ENCODE peak calls at places on chromosomes 1 and 21, in eight cellular contexts. N is CD8-positive, alpha-beta T cell; Q is RWPE1; I is CD8-positive, alpha-beta memory T cell; H is SK-N-MC; V is CD4-positive, alpha-beta memory T cell; O is foreskin keratinocyte; D is effector memory CD4-positive, alpha-beta T cell. Y is an unnamed sample.

GRCh38 chr1:168755800-168756418 is 26.9 kb upstream of the DPT start:
- DNase-seq in N (no peak), Q (no peak), I (no peak), H (no peak), V (no peak), O (no peak), D (no peak), Y (no peak)

GRCh38 chr1:158025576-158026230 is 32.3 kb downstream of the KIRREL1 start:
- DNase-seq in N (no peak), Q (no peak), I (no peak), H (no peak), V (no peak), O (no peak), D (no peak), Y (no peak)

GRCh38 chr21:45472445-45473365 is 67.7 kb downstream of the COL18A1 start:
- DNase-seq in N (no peak), Q (no peak), I (no peak), H (no peak), V (no peak), O (no peak), D (no peak), Y (no peak)

GRCh38 chr1:70112838-70113237 is 92.5 kb downstream of the LRRC40 start:
- DNase-seq in N (no peak), Q (no peak), I (no peak), H (no peak), V (no peak), O (no peak), D (no peak), Y (no peak)

GRCh38 chr1:218711884-218712674 is 366.9 kb downstream of the TGFB2 start:
- DNase-seq in N (no peak), Q (peak; percentile 69), I (no peak), H (no peak), V (no peak), O (peak; percentile 69), D (no peak), Y (no peak)

GRCh38 chr1:55244476-55245109 is 29.4 kb upstream of the USP24 start:
- DNase-seq in N (no peak), Q (no peak), I (no peak), H (no peak), V (no peak), O (peak; percentile 10), D (no peak), Y (no peak)

GRCh38 chr1:156627313-156627880 is 8.2 kb downstream of the HAPLN2 start:
- DNase-seq in N (no peak), Q (no peak), I (no peak), H (no peak), V (peak; percentile 38), O (no peak), D (no peak), Y (peak; percentile 25)

GRCh38 chr21:17428484-17428869 is 84.4 kb upstream of the CXADR start:
- DNase-seq in N (no peak), Q (no peak), I (no peak), H (no peak), V (no peak), O (no peak), D (no peak), Y (no peak)

GRCh38 chr1:27601771-27602509 is 2.0 kb downstream of the AHDC1 start:
- DNase-seq in N (no peak), Q (peak; percentile 42), I (no peak), H (no peak), V (no peak), O (no peak), D (no peak), Y (peak; percentile 74)

GRCh38 chr1:23200885-23201284 is 16.4 kb downstream of the HTR1D start:
- DNase-seq in N (no peak), Q (no peak), I (no peak), H (no peak), V (no peak), O (no peak), D (no peak), Y (no peak)

GRCh38 chr1:226820935-226821718 is 49.3 kb upstream of the PSEN2 start:
- DNase-seq in N (no peak), Q (peak; percentile 79), I (no peak), H (no peak), V (no peak), O (peak; percentile 73), D (no peak), Y (no peak)
- H3K27ac ChIP-seq in N (no peak overlapping the region), Q (peak overlapping the region; percentile 68), I (no peak overlapping the region), H (no peak overlapping the region), V (no peak overlapping the region), O (peak overlapping the region; percentile 27), D (no peak overlapping the region), Y (peak overlapping the region; percentile 31)

GRCh38 chr1:160125761-160126160 is 10.2 kb downstream of the ATP1A2 start:
- DNase-seq in N (no peak), Q (no peak), I (no peak), H (no peak), V (no peak), O (no peak), D (no peak), Y (no peak)

GRCh38 chr1:160127381-160127780 is 11.8 kb downstream of the ATP1A2 start:
- DNase-seq in N (no peak), Q (no peak), I (no peak), H (no peak), V (no peak), O (no peak), D (no peak), Y (no peak)

GRCh38 chr1:160123726-160124125 is 8.2 kb downstream of the ATP1A2 start:
- DNase-seq in N (no peak), Q (no peak), I (no peak), H (no peak), V (no peak), O (no peak), D (no peak), Y (no peak)

GRCh38 chr1:160122978-160123495 is 7.5 kb downstream of the ATP1A2 start:
- DNase-seq in N (no peak), Q (no peak), I (no peak), H (no peak), V (no peak), O (no peak), D (no peak), Y (no peak)

DNA sequence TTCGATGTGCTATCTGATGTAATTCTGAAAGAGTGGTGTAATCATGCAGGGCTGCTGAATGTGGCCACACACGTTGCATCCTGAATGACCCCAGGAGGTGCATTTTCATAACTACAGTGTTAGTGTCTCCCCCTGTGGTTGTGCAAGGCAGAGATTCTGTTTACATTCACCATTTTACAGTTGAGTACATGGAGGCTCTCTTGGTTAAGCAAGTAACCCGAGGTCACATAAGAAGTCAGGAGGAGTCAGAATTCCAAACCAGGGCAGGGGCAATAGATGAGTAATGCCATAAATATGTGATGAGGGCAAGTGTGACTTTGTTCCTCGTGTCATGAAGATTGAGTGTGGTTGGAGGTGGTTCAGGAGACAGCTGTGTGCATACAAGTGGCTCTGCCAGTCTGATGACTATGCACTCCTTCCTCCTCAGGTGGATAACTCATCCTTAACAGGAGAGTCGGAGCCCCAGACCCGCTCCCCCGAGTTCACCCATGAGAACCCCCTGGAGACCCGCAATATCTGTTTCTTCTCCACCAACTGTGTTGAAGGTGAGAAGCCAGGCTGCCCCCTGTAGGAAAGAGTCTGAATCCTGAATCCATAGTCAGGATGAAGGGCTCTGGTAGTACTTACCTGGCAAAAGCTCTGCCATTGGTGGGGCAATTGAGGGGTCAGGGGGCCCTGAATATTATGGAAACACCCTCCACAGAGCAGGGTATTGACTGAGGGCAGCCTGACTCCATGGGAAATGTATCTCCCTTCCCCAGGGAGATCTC is 9.3 kb downstream of the ATP1A2 start:
- DNase-seq in N (no peak), Q (peak; percentile 91), I (no peak), H (no peak), V (no peak), O (peak; percentile 90), D (no peak), Y (no peak)
- H3K27ac ChIP-seq in N (no peak overlapping the region), Q (peak overlapping the region; percentile 31), I (no peak overlapping the region), H (no peak overlapping the region), V (no peak overlapping the region), O (no peak overlapping the region), D (no peak overlapping the region), Y (no peak overlapping the region)

GRCh38 chr1:107683198-107683657 is 281.8 kb downstream of the VAV3 start:
- DNase-seq in N (no peak), Q (peak; percentile 27), I (no peak), H (no peak), V (no peak), O (no peak), D (no peak), Y (no peak)
- H3K27ac ChIP-seq in N (no peak overlapping the region), Q (no peak overlapping the region), I (no peak overlapping the region), H (peak overlapping the region; percentile 79), V (no peak overlapping the region), O (peak overlapping the region; percentile 67), D (no peak overlapping the region), Y (no peak overlapping the region)

GRCh38 chr1:230798187-230798484 is 50.9 kb downstream of the CAPN9 start:
- DNase-seq in N (no peak), Q (no peak), I (no peak), H (no peak), V (no peak), O (no peak), D (no peak), Y (no peak)

GRCh38 chr1:230798491-230798890 is 51.3 kb downstream of the CAPN9 start:
- DNase-seq in N (no peak), Q (no peak), I (no peak), H (no peak), V (no peak), O (no peak), D (no peak), Y (no peak)

GRCh38 chr1:230797376-230798186 is 50.4 kb downstream of the CAPN9 start:
- DNase-seq in N (no peak), Q (peak; percentile 49), I (no peak), H (peak; percentile 55), V (no peak), O (peak; percentile 8), D (no peak), Y (peak; percentile 71)

GRCh38 chr1:230801441-230801840 is 54.3 kb downstream of the CAPN9 start:
- DNase-seq in N (no peak), Q (no peak), I (no peak), H (no peak), V (no peak), O (no peak), D (no peak), Y (no peak)

DNA sequence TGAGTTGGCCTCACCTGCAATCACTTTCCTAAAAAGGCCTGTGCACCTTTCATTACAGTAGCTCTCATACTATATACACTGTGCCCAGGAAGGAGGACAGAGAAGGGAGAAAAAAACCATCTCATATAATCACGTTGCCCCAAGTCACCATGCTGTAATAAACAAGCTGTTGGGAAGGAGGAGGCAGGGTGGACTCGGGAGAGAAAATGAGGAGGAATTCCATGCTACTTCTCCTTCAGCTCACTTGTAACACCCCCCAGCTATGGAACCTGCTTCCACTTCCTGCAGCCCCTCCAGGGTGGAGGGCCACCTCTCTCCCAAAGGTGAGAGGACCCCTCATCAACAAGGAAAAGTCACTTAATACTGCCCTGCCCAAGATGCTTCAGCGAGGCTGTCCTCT is 53.7 kb downstream of the CAPN9 start:
- DNase-seq in N (no peak), Q (no peak), I (no peak), H (no peak), V (no peak), O (no peak), D (no peak), Y (no peak)
- H3K27ac ChIP-seq in N (no peak overlapping the region), Q (no peak overlapping the region), I (no peak overlapping the region), H (no peak overlapping the region), V (no peak overlapping the region), O (no peak overlapping the region), D (no peak overlapping the region), Y (no peak overlapping the region)

GRCh38 chr1:71422221-71422620 is 341.4 kb upstream of the ZRANB2 start:
- DNase-seq in N (no peak), Q (no peak), I (no peak), H (no peak), V (no peak), O (no peak), D (no peak), Y (no peak)
- H3K27ac ChIP-seq in N (no peak overlapping the region), Q (no peak overlapping the region), I (no peak overlapping the region), H (no peak overlapping the region), V (no peak overlapping the region), O (no peak overlapping the region), D (no peak overlapping the region), Y (peak overlapping the region; percentile 28)